ENCODE peak calls at places on chromosomes 2 and 18, in six cellular contexts. M is RWPE1, J is GM23338, S is cardiac muscle cell, U is foreskin keratinocyte, G is Panc1. K is an unnamed sample.

GRCh38 chr18:26466026-26466425 is 82.3 kb downstream of the KCTD1 start:
- DNase-seq in M (no peak), J (peak), S (no peak), U (no peak), G (no peak), K (no peak)

GRCh38 chr18:80145191-80145799 is 36.2 kb downstream of the ADNP2 start:
- DNase-seq in M (no peak), J (no peak), S (no peak), U (no peak), G (no peak), K (no peak)

GRCh38 chr2:239802101-239802649 is 223.0 kb downstream of the NDUFA10 start:
- DNase-seq in M (no peak), J (no peak), S (no peak), U (no peak), G (no peak), K (no peak)

GRCh38 chr2:12192762-12193161 is 446.3 kb downstream of the LPIN1 start:
- DNase-seq in M (no peak), J (no peak), S (no peak), U (no peak), G (no peak), K (no peak)

GRCh38 chr2:44932564-44933392 is 8.7 kb upstream of the SIX3 start:
- DNase-seq in M (no peak), J (peak), S (no peak), U (no peak), G (no peak), K (no peak)

GRCh38 chr2:135245055-135245454 is 193.0 kb downstream of the RAB3GAP1 start:
- DNase-seq in M (peak), J (peak), S (no peak), U (peak), G (no peak), K (peak)

GRCh38 chr18:21686282-21687105 is 18.1 kb downstream of the ABHD3 start:
- DNase-seq in M (no peak), J (no peak), S (peak), U (no peak), G (no peak), K (no peak)

GRCh38 chr2:98378901-98379300 is 32.6 kb downstream of the CNGA3 start:
- DNase-seq in M (peak), J (no peak), S (peak), U (peak), G (no peak), K (no peak)

GRCh38 chr2:60530660-60531276 is 22.7 kb downstream of the BCL11A start:
- DNase-seq in M (peak), J (peak), S (peak), U (peak), G (no peak), K (no peak)

GRCh38 chr2:112972423-112973086 is 5.3 kb upstream of the IL36G start:
- DNase-seq in M (peak), J (no peak), S (no peak), U (peak), G (no peak), K (no peak)

GRCh38 chr2:74585406-74586182 is 31.1 kb downstream of the DOK1 start:
- DNase-seq in M (no peak), J (no peak), S (no peak), U (no peak), G (no peak), K (no peak)

GRCh38 chr2:101704816-101705565 is 7.5 kb downstream of the MAP4K4 start:
- DNase-seq in M (no peak), J (no peak), S (no peak), U (no peak), G (no peak), K (no peak)

GRCh38 chr2:173027181-173028128 is 48.2 kb upstream of the MAP3K20 start:
- DNase-seq in M (peak), J (peak), S (peak), U (peak), G (peak), K (peak)

GRCh38 chr18:76822510-76823165 is at the start of gene ZNF236:
- DNase-seq in M (peak), J (peak), S (peak), U (no peak), G (no peak), K (no peak)

GRCh38 chr2:208280933-208281332 is 14.9 kb downstream of the PIKFYVE start:
- DNase-seq in M (no peak), J (no peak), S (no peak), U (no peak), G (no peak), K (no peak)

GRCh38 chr2:166494140-166494544 is at the start of gene SCN7A:
- DNase-seq in M (no peak), J (peak), S (peak), U (no peak), G (no peak), K (no peak)

GRCh38 chr2:239593455-239593854 is 192.6 kb upstream of the HDAC4 start:
- DNase-seq in M (no peak), J (no peak), S (no peak), U (no peak), G (no peak), K (no peak)

GRCh38 chr2:45922577-45922988 is 271.1 kb downstream of the PRKCE start:
- DNase-seq in M (peak), J (no peak), S (peak), U (no peak), G (no peak), K (no peak)

GRCh38 chr18:32104516-32104915 is 12.8 kb downstream of the RNF138 start:
- DNase-seq in M (no peak), J (no peak), S (no peak), U (no peak), G (no peak), K (no peak)

GRCh38 chr2:109211324-109211723 is 82.3 kb downstream of the SH3RF3 start:
- DNase-seq in M (no peak), J (peak), S (no peak), U (no peak), G (no peak), K (no peak)

GRCh38 chr18:23825978-23826405 is 136.7 kb downstream of the LAMA3 start:
- DNase-seq in M (no peak), J (no peak), S (peak), U (peak), G (no peak), K (no peak)

GRCh38 chr2:190159453-190159852 is 96.9 kb upstream of the MSTN start:
- DNase-seq in M (no peak), J (no peak), S (no peak), U (peak), G (no peak), K (no peak)

GRCh38 chr18:55779711-55780590 is 192.0 kb upstream of the TCF4 start:
- DNase-seq in M (peak), J (peak), S (peak), U (no peak), G (no peak), K (no peak)

GRCh38 chr2:61811821-61812220 is 42.0 kb downstream of the FAM161A start:
- DNase-seq in M (no peak), J (no peak), S (no peak), U (no peak), G (no peak), K (no peak)

GRCh38 chr2:110655701-110656100 is 22.2 kb downstream of the BUB1 start:
- DNase-seq in M (no peak), J (no peak), S (no peak), U (no peak), G (no peak), K (no peak)

GRCh38 chr2:65922030-65922429 is 489.6 kb upstream of the SPRED2 start:
- DNase-seq in M (no peak), J (no peak), S (no peak), U (no peak), G (no peak), K (no peak)

GRCh38 chr18:35376742-35377695 is at the start of gene ZNF396:
- DNase-seq in M (peak), J (peak), S (peak), U (peak), G (peak), K (peak)

GRCh38 chr2:206085742-206086445 is at the start of gene INO80D:
- DNase-seq in M (peak), J (peak), S (peak), U (peak), G (peak), K (peak)

GRCh38 chr2:85396531-85397470 is 13.4 kb downstream of the CAPG start:
- DNase-seq in M (no peak), J (no peak), S (no peak), U (no peak), G (no peak), K (no peak)
- H3K27ac ChIP-seq in M (peak), J (no peak), S (no peak), U (no peak), G (peak), K (no peak)

GRCh38 chr2:64487256-64488049 is 33.5 kb downstream of the LGALSL start:
- DNase-seq in M (no peak), J (no peak), S (peak), U (no peak), G (no peak), K (no peak)

GRCh38 chr2:64482765-64483504 is 29.0 kb downstream of the LGALSL start:
- DNase-seq in M (no peak), J (no peak), S (peak), U (peak), G (no peak), K (no peak)

GRCh38 chr2:64485302-64485701 is 31.3 kb downstream of the LGALSL start:
- DNase-seq in M (no peak), J (no peak), S (no peak), U (peak), G (no peak), K (no peak)

GRCh38 chr2:64488050-64488974 is 34.4 kb downstream of the LGALSL start:
- DNase-seq in M (peak), J (peak), S (peak), U (peak), G (peak), K (peak)

GRCh38 chr2:64485961-64486360 is 32.0 kb downstream of the LGALSL start:
- DNase-seq in M (peak), J (no peak), S (no peak), U (peak), G (no peak), K (no peak)
- H3K27ac ChIP-seq in M (peak), J (no peak), S (no peak), U (peak), G (no peak), K (no peak)

DNA sequence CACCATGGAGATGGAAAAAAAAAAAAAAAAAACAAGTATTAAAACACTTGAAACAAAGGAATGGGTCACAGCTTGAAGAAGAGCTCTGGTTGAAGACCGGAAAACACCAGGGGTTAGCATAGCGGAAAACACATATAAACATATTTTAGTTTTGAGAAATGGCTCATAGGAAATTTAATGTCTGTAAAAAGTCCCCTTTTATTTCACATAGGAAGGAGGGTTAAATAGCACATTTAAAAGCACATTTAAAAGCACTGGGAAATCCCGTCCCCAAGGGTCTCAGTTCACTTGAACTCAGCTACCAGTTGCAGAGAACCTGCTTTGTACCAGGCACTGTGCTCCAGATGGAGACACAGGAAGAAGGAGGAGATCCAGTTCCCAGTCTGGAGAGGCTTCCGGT is 65.5 kb downstream of the KCNE4 start:
- DNase-seq in M (no peak), J (no peak), S (no peak), U (no peak), G (no peak), K (no peak)
- H3K27ac ChIP-seq in M (no peak), J (no peak), S (no peak), U (no peak), G (no peak), K (no peak)

DNA sequence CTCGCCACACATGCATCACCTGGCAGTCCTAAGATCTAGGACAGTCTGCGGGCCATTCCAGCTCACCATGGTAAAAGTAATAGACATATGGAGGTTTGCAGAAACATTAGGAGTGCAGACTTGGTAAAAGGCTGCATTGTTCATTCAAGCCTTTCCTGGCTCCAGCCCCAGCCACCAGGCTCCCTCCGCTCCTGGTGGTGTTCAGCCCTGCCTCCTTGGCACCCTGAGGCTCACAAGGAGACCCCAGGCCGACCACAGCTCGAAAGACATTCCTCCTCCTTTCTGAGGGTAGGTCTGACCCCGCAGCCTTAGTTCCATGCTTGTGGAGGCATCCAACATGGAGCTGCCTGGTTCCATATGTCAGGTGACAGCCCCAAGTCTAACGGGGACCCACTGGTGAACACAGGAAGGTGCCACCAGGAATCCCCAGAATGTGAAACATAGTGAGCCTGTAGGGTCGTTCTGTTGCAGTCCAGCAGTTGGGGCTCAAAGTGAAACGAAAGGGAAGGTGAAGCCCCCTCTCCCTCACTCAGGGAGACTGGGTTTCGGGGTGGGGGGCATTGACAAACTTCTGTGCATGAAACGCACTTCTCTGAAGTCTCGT is 5.0 kb upstream of the SP100 start:
- DNase-seq in M (no peak), J (peak), S (no peak), U (no peak), G (no peak), K (no peak)
- H3K27ac ChIP-seq in M (peak), J (no peak), S (no peak), U (no peak), G (peak), K (no peak)

GRCh38 chr2:86021396-86022378 is 84.0 kb downstream of the POLR1A start:
- DNase-seq in M (no peak), J (peak), S (no peak), U (no peak), G (no peak), K (no peak)

GRCh38 chr2:86019121-86019520 is 86.6 kb downstream of the POLR1A start:
- DNase-seq in M (no peak), J (no peak), S (no peak), U (no peak), G (no peak), K (no peak)

GRCh38 chr2:86022661-86023365 is 82.9 kb downstream of the POLR1A start:
- DNase-seq in M (no peak), J (no peak), S (no peak), U (no peak), G (no peak), K (no peak)

GRCh38 chr2:86023366-86023712 is 82.3 kb downstream of the POLR1A start:
- DNase-seq in M (no peak), J (no peak), S (no peak), U (no peak), G (no peak), K (no peak)

DNA sequence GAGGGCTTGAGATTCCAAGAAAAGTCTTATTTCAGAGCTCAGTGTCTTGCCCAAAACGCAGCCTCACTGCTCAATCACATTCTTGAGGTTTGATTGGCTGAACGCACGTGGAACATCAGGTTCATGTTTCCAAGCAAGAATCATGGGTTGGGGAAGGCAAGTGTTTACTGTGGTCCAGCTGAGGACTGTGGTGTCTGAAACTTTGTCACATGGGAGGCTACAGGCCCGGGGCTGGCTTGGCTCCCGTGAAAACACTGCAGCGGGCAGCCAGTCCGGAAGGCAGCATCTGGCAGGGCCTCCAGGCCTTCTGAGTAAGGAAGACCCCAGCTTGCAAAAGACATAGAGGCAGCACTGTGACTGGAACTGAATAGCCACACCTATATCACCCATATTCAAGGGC is 84.7 kb downstream of the POLR1A start:
- DNase-seq in M (no peak), J (no peak), S (no peak), U (no peak), G (no peak), K (no peak)
- H3K27ac ChIP-seq in M (no peak), J (no peak), S (no peak), U (no peak), G (no peak), K (no peak)

DNA sequence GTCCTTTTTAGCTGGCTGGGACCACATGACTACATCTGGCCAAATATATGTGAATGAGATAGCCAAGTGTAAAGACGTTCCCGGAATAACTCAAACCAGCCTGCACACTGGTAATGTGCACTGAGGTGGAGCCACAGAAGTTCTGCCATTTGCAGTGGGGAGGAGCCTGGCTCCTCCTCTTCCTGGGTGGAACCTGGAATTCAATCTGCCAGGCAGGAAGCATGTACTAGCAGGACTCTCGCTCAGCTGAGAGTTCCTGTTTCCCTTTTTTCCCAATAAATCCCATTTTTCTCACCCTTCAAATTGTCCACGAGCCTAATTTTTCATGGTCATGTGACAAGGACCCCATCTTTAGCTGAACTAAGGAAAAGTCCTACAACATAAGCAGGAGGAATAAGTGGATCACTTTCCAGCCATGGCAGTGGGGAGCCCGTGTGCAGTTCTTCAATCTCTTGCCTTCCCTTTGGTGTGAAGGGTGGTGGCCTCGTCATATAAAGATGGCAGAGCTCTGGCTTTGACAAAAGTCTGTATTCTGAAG is 183.2 kb downstream of the UXS1 start:
- DNase-seq in M (no peak), J (no peak), S (no peak), U (no peak), G (no peak), K (no peak)
- H3K27ac ChIP-seq in M (no peak), J (no peak), S (no peak), U (no peak), G (no peak), K (no peak)

DNA sequence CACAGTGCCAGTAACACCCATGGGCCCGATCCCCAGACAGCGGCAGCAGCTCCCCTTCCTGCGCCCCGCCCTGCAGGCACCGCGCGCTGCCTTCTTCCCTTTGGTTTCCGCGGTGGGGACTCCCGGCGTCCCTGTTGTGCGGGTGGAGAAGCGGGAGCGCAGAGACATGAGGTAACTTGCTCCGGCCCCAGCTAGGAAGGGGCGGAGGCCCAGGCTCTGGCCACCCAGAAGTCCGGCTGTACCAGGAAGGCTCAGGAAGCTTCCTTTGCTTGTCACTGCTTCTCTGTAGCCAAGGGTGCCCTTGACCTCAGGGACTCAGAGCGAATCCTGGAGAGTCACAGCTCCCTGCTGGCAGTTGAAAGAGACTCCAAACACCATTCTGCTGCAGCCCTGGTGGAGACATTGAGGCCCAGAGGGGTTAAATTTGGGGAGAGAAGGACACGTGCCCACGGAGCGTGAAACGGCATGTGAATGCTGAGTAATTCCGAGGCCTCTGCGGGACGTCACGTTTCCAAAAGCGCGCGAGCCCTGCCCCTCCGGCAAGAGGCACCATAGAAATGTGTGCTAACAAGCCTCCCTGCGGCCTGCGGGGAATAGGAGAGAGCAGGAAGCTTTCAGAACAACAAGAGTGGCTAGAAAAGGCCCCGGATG is 6.7 kb upstream of the ADCY3 start:
- DNase-seq in M (no peak), J (peak), S (no peak), U (peak), G (no peak), K (no peak)
- H3K27ac ChIP-seq in M (peak), J (no peak), S (no peak), U (peak), G (no peak), K (no peak)

DNA sequence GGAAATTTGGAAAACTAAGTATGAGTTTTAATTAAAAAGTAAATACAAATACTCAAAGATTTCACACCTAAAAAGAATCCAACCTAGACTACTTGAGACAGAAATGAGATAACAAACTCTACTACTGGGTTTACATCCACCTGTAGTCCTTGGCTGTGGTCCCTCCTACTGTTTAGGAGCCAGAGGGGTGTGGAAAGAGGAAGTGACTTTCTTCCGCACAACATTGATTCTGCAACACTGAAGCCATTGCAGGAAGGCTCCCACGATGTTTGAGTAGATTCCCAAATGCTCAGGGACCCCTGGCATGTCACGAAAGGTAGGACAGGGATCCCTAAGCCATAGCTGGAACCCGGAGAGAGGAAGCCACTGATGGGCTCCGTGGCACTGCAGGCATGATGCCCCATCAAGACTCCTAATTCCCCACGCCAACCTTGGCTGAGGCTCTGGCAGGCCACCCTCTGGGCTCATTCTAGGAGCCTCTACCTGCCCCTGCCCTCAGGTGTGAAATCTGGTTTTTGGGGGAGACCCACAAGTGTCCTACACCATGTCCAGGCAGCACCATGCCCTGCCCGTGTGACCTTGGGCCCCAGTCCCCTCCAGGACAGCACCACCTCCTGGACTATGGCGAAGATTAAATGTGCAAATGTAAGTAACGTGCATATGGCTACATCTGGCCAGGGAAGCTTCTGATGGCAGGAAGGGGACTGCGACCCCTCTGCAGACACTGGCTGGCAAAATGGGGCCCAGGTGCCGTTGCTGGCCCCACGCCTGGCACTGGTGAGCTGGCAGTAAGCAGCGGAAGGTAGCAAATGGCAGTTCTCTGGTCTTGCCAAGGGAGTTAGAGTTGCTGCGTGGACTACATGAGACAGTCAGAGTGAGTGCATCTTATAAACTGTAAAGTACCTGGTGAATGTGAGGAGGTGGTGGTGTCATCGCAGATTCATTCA is 38.2 kb upstream of the MAL start:
- DNase-seq in M (no peak), J (no peak), S (no peak), U (no peak), G (no peak), K (no peak)
- H3K27ac ChIP-seq in M (no peak), J (no peak), S (no peak), U (no peak), G (no peak), K (no peak)

GRCh38 chr2:181785677-181786344 is 105.5 kb upstream of the NEUROD1 start:
- DNase-seq in M (peak), J (no peak), S (no peak), U (peak), G (no peak), K (peak)
- H3K27ac ChIP-seq in M (no peak), J (no peak), S (no peak), U (peak), G (peak), K (peak)